ENCODE peak calls at places on chromosomes 16 and 17, in six cellular contexts. E is GM12891, T is HepG2, A is K562, K is GM12878, X is H1. V is an unnamed sample.

GRCh38 chr16:2429771-2430663 is 770 bp downstream of the CCNF start:
- DNase-seq in E (no peak), T (peak), A (peak), K (no peak), X (no peak), V (no peak)

GRCh38 chr17:62672957-62673356 is 45.5 kb downstream of the MRC2 start:
- DNase-seq in E (no peak), T (no peak), A (no peak), K (no peak), X (no peak), V (no peak)

GRCh38 chr17:52024296-52024870 is 134.1 kb downstream of the CA10 start:
- DNase-seq in E (no peak), T (no peak), A (no peak), K (no peak), X (no peak), V (no peak)

GRCh38 chr16:17303101-17303500 is 167.7 kb downstream of the XYLT1 start:
- DNase-seq in E (no peak), T (no peak), A (no peak), K (no peak), X (no peak), V (no peak)

GRCh38 chr17:63993368-63993990 is 4.7 kb upstream of the PRR29 start:
- DNase-seq in E (no peak), T (no peak), A (no peak), K (no peak), X (no peak), V (no peak)

GRCh38 chr17:76273923-76274558 is 8.9 kb downstream of the UBALD2 start:
- DNase-seq in E (no peak), T (no peak), A (no peak), K (no peak), X (no peak), V (no peak)

GRCh38 chr16:59179446-59180082 is 445.4 kb upstream of the GOT2 start:
- DNase-seq in E (no peak), T (peak), A (no peak), K (no peak), X (no peak), V (no peak)

GRCh38 chr17:18235743-18236256 is 10.4 kb downstream of the LLGL1 start:
- DNase-seq in E (no peak), T (no peak), A (no peak), K (no peak), X (no peak), V (no peak)

GRCh38 chr17:64686705-64687104 is 24.6 kb upstream of the SMURF2 start:
- DNase-seq in E (no peak), T (no peak), A (no peak), K (no peak), X (no peak), V (no peak)

GRCh38 chr16:48365030-48365600 is 20.1 kb downstream of the SIAH1 start:
- DNase-seq in E (no peak), T (no peak), A (peak), K (no peak), X (no peak), V (no peak)

GRCh38 chr17:61285483-61286320 is 113.9 kb upstream of the TBX2 start:
- DNase-seq in E (no peak), T (no peak), A (no peak), K (no peak), X (no peak), V (no peak)

GRCh38 chr16:19645557-19645981 is 72.5 kb downstream of the KNOP1 start:
- DNase-seq in E (no peak), T (no peak), A (no peak), K (no peak), X (no peak), V (no peak)

GRCh38 chr16:85568519-85568918 is 44.6 kb upstream of the GSE1 start:
- DNase-seq in E (no peak), T (no peak), A (peak), K (no peak), X (no peak), V (no peak)

GRCh38 chr17:62987136-62987535 is 21.1 kb downstream of the TANC2 start:
- DNase-seq in E (no peak), T (no peak), A (peak), K (no peak), X (no peak), V (no peak)

GRCh38 chr17:57255182-57255775 is 1.0 kb upstream of the MSI2 start:
- DNase-seq in E (no peak), T (no peak), A (no peak), K (no peak), X (no peak), V (no peak)

GRCh38 chr17:75404223-75404738 is 1.2 kb downstream of the GRB2 start:
- DNase-seq in E (no peak), T (peak), A (peak), K (no peak), X (no peak), V (no peak)

GRCh38 chr17:29124135-29124930 is 55.9 kb downstream of the MYO18A start:
- DNase-seq in E (peak), T (peak), A (peak), K (no peak), X (no peak), V (peak)

GRCh38 chr17:59840908-59841666 is 51.7 kb downstream of the TUBD1 start:
- DNase-seq in E (no peak), T (no peak), A (peak), K (no peak), X (no peak), V (no peak)

GRCh38 chr17:59839646-59840328 is 53.0 kb downstream of the TUBD1 start:
- DNase-seq in E (no peak), T (no peak), A (peak), K (no peak), X (no peak), V (no peak)

GRCh38 chr17:59842901-59843652 is 49.7 kb downstream of the TUBD1 start:
- DNase-seq in E (no peak), T (peak), A (peak), K (peak), X (no peak), V (no peak)

GRCh38 chr17:59838196-59838911 is 54.4 kb downstream of the TUBD1 start:
- DNase-seq in E (no peak), T (no peak), A (peak), K (no peak), X (no peak), V (no peak)

GRCh38 chr17:59840329-59840907 is 52.3 kb downstream of the TUBD1 start:
- DNase-seq in E (no peak), T (no peak), A (no peak), K (no peak), X (no peak), V (no peak)
- TF ChIP-seq POLR2AphosphoS5 in E (no peak), T (peak), A (peak), K (peak), X (peak), V (peak)

DNA sequence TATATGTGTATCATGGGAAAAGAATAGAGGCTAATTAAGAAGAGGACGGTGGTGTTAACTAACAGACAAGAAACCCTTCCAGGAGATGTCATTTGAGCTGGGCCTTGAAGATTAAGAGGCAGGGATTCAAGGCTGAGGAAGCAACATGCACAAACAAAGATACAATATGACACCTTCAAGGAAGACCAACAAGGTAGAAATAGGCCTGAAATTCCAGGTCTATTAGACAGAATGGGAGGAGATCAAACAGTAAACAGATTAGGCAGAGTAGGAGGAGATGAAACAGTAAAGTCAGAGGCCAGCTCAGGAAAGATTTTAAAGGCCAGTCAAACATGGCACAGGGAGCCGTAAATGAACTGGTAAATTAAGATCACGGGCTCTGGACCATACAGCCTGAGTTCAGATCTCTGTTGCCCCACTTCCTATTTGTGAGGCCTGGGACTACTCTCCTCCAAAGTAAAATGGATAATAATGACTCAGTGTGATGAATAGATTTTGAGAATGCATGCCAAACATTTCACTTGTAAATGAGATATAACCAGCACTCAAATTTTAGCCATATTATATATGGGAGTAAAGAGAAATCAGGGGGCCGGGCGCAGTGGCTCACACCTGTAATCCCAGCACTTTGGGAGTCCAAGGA is 38.9 kb downstream of the USP31 start:
- DNase-seq in E (no peak), T (no peak), A (no peak), K (no peak), X (no peak), V (no peak)
- TF ChIP-seq TAF1 in E (no peak), T (no peak), A (no peak), K (no peak), X (no peak), V (no peak)

GRCh38 chr17:82418001-82418986 is at the start of the genes HEXD and OGFOD3:
- DNase-seq in E (peak), T (peak), A (peak), K (no peak), X (no peak), V (peak)
- TF ChIP-seq POLR2A in E (peak), T (peak), A (peak), K (peak), X (peak), V (peak)

DNA sequence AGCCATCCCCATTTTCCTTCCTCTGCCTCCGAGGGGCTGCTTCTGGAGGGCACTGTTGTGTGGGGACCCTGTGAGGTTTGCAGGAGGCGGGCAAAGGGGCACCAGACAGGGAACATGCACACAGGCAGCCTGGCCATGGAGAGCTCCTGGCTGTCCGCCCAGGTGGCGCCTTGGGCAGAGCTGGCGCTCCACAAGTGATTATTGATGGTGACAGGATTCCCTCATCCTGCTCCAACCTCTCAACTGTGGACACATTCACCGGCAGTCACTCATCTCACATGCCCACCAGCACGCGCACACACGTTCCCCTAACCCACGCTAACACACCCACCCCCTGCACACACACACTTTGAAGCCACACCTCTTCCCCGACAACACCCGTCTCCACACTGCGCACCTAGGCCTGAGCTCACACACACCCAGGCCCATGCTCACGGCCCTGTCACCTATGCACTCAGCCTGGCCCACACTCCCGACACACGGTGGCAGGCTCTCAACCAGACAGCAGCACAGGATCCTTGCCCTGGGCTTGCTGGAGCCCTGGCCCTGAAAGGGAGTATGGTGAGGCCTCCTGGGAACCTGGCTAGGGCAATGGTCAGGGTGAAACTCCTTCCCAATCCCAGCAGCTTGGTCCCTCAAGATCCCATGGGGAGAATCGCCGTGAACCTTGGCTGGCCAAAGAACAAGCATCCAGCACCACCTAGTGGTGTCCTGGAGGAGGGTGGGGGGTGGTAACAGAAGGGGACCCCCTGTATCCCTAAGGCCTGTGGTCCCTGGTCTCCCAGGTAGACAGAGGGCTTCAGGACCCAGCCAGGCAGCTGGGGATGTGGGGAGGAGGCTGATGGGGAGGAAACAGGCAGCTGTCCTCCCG is 3.6 kb downstream of the PNMT start:
- DNase-seq in E (no peak), T (peak), A (peak), K (no peak), X (no peak), V (no peak)
- TF ChIP-seq POLR2AphosphoS5 in E (no peak), T (no peak), A (no peak), K (no peak), X (no peak), V (no peak)

GRCh38 chr16:88437367-88437964 is 15.6 kb upstream of the ZFPM1 start:
- DNase-seq in E (peak), T (peak), A (peak), K (no peak), X (peak), V (peak)
- TF ChIP-seq TAF1 in E (no peak), T (no peak), A (no peak), K (no peak), X (no peak), V (no peak)

GRCh38 chr17:7583253-7584109 is at the start of gene MPDU1:
- DNase-seq in E (peak), T (peak), A (peak), K (peak), X (no peak), V (peak)
- TF ChIP-seq POLR2A in E (peak), T (peak), A (peak), K (peak), X (peak), V (peak)

DNA sequence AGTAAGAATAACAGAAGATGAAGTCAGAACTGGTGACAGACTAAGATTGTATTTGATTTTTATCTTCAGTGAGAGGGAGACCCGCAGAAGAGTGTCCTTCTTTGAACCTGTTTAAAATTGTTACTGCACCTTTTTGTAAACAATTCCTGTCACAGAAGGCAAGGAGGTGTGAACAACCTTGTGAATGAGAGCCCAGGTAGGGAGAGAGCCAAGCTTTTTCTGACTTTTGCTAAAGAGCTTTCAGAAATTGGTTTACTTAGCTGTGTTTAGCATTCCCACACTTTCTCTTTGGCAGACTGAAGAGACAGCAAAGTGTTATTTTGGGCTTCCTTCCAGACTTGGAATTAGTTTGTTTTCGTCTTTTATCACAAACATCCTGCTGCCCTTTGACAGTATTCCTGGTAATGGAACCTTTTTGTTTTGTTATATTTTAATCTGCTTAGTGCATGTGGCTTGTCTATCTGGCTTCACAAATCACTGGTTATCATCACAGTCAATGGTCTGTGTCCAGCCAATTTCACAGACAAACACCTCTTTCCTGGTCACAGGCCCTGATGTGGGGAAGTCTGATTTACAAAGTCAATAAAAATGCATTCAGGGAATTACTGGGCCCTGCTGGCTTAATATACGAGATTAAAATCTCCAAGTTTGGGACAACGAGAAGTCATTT is 85.7 kb upstream of the HS3ST2 start:
- DNase-seq in E (no peak), T (no peak), A (no peak), K (no peak), X (no peak), V (no peak)
- TF ChIP-seq POLR2AphosphoS5 in E (no peak), T (no peak), A (no peak), K (no peak), X (no peak), V (no peak)

DNA sequence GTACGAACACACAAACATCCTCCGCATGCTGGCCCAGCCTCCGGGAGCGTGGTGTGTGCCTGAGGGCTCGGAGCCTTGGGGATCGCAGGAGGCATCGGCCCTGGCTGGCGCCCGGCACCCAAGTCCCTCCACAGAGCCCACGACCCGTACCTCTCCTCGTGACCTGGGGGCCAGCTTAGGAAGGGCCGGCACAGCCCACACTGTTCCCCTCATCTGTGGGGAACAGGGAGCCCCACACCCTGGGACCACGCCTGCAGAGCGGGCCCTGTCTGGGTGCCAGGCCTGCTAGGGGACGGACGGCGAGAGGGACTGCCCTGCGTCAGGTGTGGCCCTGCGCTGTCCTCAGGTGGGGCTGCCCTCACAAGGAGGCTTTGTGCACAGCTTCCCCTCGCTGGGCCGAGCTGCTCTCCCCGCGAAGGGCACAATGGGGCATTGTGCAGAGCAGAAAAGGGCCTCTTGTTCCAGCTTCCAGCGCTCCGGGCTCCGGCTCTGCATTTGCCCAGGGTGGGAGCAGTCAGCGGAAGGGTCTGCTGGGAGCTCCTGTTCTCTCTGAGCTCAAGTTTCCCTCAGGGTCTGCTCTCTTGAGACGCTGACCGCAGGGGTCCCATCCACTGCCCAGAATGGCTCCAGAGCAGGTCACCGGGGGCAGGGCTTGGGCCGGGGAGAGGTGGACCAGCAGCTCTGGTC is 1.7 kb upstream of the LMF1 start:
- DNase-seq in E (no peak), T (peak), A (no peak), K (no peak), X (no peak), V (no peak)
- TF ChIP-seq TAF1 in E (no peak), T (peak), A (no peak), K (no peak), X (no peak), V (no peak)

GRCh38 chr17:42561908-42562844 is at the start of gene COASY:
- DNase-seq in E (peak), T (peak), A (peak), K (peak), X (peak), V (peak)
- TF ChIP-seq POLR2A in E (peak), T (peak), A (peak), K (no peak), X (peak), V (peak)

GRCh38 chr17:50062323-50063243 is 6.7 kb downstream of the ITGA3 start:
- DNase-seq in E (no peak), T (no peak), A (no peak), K (no peak), X (no peak), V (no peak)

GRCh38 chr17:50059759-50060273 is 3.9 kb downstream of the ITGA3 start:
- DNase-seq in E (no peak), T (no peak), A (no peak), K (no peak), X (no peak), V (no peak)

GRCh38 chr17:50059256-50059655 is 3.3 kb downstream of the ITGA3 start:
- DNase-seq in E (no peak), T (no peak), A (no peak), K (no peak), X (no peak), V (no peak)

GRCh38 chr17:50063516-50064252 is 7.8 kb downstream of the ITGA3 start:
- DNase-seq in E (no peak), T (no peak), A (no peak), K (no peak), X (no peak), V (no peak)

DNA sequence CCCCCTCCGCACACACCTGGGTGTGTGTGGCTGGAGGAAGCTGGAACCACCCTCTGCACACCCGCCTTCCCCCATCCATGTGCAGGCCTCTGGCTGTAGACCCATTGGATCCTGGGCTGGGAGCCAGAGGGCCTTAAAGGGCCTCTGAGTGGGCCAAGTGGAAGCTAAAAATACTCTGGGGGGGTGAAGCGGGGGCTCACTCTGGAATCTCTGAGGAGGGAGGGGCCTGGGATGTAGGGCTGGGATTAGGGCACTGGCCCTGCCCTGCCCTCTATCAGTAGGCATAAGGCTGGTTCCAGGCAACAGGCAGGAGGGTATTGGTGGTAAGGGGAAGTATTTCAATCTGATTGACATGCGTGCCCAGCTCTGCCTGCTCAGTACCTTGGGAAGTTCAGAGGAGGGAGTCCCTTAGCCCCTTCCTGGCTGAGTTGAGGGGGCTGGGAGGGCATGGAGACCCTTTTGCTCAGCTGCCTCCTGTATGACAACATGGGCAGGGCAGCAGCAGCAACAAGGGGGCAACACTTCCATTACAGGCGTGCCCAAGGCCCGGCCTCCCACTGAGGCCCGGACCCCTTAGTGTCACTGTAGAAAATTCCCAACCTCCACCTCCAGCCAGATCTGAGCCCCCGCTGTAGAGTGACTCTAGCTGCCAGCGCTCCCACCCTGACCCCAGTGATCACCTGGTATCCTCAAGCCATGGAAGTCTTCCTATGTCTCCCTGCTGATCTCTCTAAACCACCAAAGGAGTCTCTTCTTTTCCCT is 5.2 kb downstream of the ITGA3 start:
- DNase-seq in E (no peak), T (no peak), A (no peak), K (no peak), X (no peak), V (no peak)
- TF ChIP-seq POLR2AphosphoS5 in E (no peak), T (no peak), A (no peak), K (no peak), X (no peak), V (no peak)

V was measured in GM12892.